ENCODE peak calls at places on chromosomes 16 and 17, in six cellular contexts. H is activated T-cell treated with anti-CD3 and anti-CD28 coated beads for 1 hour, L is AG04450, X is cardiac fibroblast, A is left kidney, S is SHP77. U is an unnamed sample.
A peak's percentile ranks its signal among the peaks of the same experiment; 100 is the strongest.

GRCh38 chr17:72497915-72498314 is 377.1 kb downstream of the SOX9 start:
- DNase-seq in H (no peak), X (no peak), A (no peak), L (no peak), S (no peak), U (no peak)

GRCh38 chr17:62778990-62779681 is 29.0 kb downstream of the MARCHF10 start:
- DNase-seq in S (peak; percentile 93), X (peak; percentile 94), A (peak; percentile 86), L (peak; percentile 91), H (no peak), U (no peak)

GRCh38 chr16:54633943-54634362 is 296.7 kb upstream of the IRX5 start:
- DNase-seq in H (no peak), X (peak; percentile 28), L (no peak), A (peak; percentile 43), S (peak; percentile 10), U (no peak)

GRCh38 chr17:80959330-80960036 is 32.2 kb upstream of the CHMP6 start:
- DNase-seq in H (no peak), S (no peak), A (no peak), L (peak; percentile 11), X (peak; percentile 39), U (no peak)

GRCh38 chr16:28098171-28098958 is 34.9 kb upstream of the GSG1L start:
- DNase-seq in A (no peak), X (no peak), H (no peak), L (no peak), S (no peak), U (no peak)

GRCh38 chr16:26454102-26454501 is 612.6 kb upstream of the C16orf82 start:
- DNase-seq in X (peak; percentile 5), S (no peak), L (no peak), A (no peak), H (no peak), U (no peak)

GRCh38 chr16:81545470-81546175 is 101.0 kb downstream of the CMIP start:
- DNase-seq in S (no peak), H (no peak), L (no peak), X (no peak), A (no peak), U (no peak)

GRCh38 chr16:84478172-84478948 is 26.1 kb downstream of the MEAK7 start:
- DNase-seq in X (peak; percentile 67), H (no peak), S (no peak), A (peak; percentile 31), L (peak; percentile 43), U (no peak)

GRCh38 chr17:17886253-17886652 is 49.5 kb upstream of the SREBF1 start:
- DNase-seq in X (no peak), A (no peak), L (no peak), H (no peak), S (peak; percentile 14), U (no peak)

GRCh38 chr17:75854881-75855309 is 240 bp downstream of the WBP2 start:
- DNase-seq in A (no peak), H (peak; percentile 54), L (no peak), S (no peak), X (peak; percentile 19), U (no peak)

GRCh38 chr16:22641030-22641671 is 130.5 kb downstream of the NPIPB5 start:
- DNase-seq in S (no peak), A (peak; percentile 77), X (peak; percentile 66), L (no peak), H (no peak), U (no peak)

GRCh38 chr17:64492481-64493109 is 4.3 kb downstream of the POLG2 start:
- DNase-seq in L (no peak), X (peak; percentile 66), A (no peak), S (no peak), H (no peak), U (no peak)

GRCh38 chr17:332558-333322 is 19.9 kb downstream of the RPH3AL start:
- DNase-seq in L (no peak), A (no peak), X (peak; percentile 66), H (no peak), S (no peak), U (no peak)

GRCh38 chr17:67818110-67819002 is 6.9 kb upstream of the BPTF start:
- DNase-seq in S (no peak), L (no peak), H (no peak), A (peak; percentile 23), X (no peak), U (no peak)

GRCh38 chr16:31079342-31079944 is 5.2 kb downstream of the ZNF646 start:
- DNase-seq in H (no peak), A (no peak), S (no peak), L (no peak), X (no peak), U (no peak)

GRCh38 chr16:2471016-2471652 is at the start of gene NTN3:
- DNase-seq in H (no peak), A (peak; percentile 92), S (no peak), X (no peak), L (no peak), U (no peak)

GRCh38 chr16:85879975-85880831 is 18.8 kb upstream of the IRF8 start:
- DNase-seq in H (no peak), X (no peak), S (no peak), A (no peak), L (no peak), U (no peak)

GRCh38 chr16:47578573-47578972 is 117.4 kb downstream of the PHKB start:
- DNase-seq in L (no peak), S (no peak), A (no peak), X (peak; percentile 63), H (no peak), U (no peak)

U was measured in NCI-H187 treated with DMSO at 0.1 percent for 48 hours.